ENCODE peak calls at places on chromosomes 2 and 18, in seven cellular contexts. R is stimulated activated CD8-positive, alpha-beta memory T cell treated with anti-CD3 and anti-CD28 coated beads, Interleukin-12 subunit alpha, Interleukin-12 subunit beta, amount 100 ng/mL, for 4 hours; P is KG1; Y is hepatocyte; H is GM20000; I is NCI-H1092; K is anterior cingulate cortex. J is an unnamed sample.

GRCh38 chr2:117789505-117789904 is 25.0 kb upstream of the DDX18 start:
- DNase-seq in R (no peak), P (no peak), Y (no peak), H (no peak), I (no peak), K (no peak), J (no peak)

GRCh38 chr2:201500534-201500933 is 49.0 kb downstream of the STRADB start:
- DNase-seq in R (no peak), P (no peak), Y (no peak), H (no peak), I (no peak), K (no peak), J (no peak)

GRCh38 chr2:46338674-46339073 is 41.5 kb downstream of the EPAS1 start:
- DNase-seq in R (no peak), P (no peak), Y (no peak), H (no peak), I (no peak), K (no peak), J (no peak)

GRCh38 chr2:71556811-71557210 is 103.5 kb downstream of the DYSF start:
- DNase-seq in R (no peak), P (no peak), Y (no peak), H (no peak), I (no peak), K (no peak), J (no peak)

GRCh38 chr2:11850082-11850481 is 103.7 kb downstream of the LPIN1 start:
- DNase-seq in R (no peak), P (no peak), Y (no peak), H (no peak), I (no peak), K (peak), J (no peak)

GRCh38 chr18:4593895-4594294 is 138.8 kb upstream of the DLGAP1 start:
- DNase-seq in R (no peak), P (no peak), Y (no peak), H (no peak), I (no peak), K (no peak), J (no peak)

GRCh38 chr2:173355132-173355865 is 627 bp downstream of the CDCA7 start:
- DNase-seq in R (no peak), P (peak), Y (peak), H (peak), I (peak), K (no peak), J (peak)

GRCh38 chr18:2515908-2516625 is 55.2 kb downstream of the METTL4 start:
- DNase-seq in R (no peak), P (no peak), Y (peak), H (peak), I (no peak), K (no peak), J (peak)

GRCh38 chr2:122535960-122536517 is 780.6 kb downstream of the TSN start:
- DNase-seq in R (no peak), P (no peak), Y (no peak), H (no peak), I (no peak), K (no peak), J (no peak)

GRCh38 chr2:171272039-171272438 is 111.3 kb upstream of the TLK1 start:
- DNase-seq in R (no peak), P (no peak), Y (peak), H (no peak), I (no peak), K (no peak), J (peak)

GRCh38 chr2:197137234-197137633 is 173.3 kb downstream of the ANKRD44 start:
- DNase-seq in R (no peak), P (no peak), Y (peak), H (no peak), I (no peak), K (no peak), J (no peak)